ENCODE peak calls at places on chromosomes 1 and 21, in ten cellular contexts. D is fibroblast of mammary gland; P is NB4; X is AG09309; Y is vagina; H is IMR-90; Z is neural crest cell; T is HFF-Myc; J is CD4-positive, alpha-beta T cell; E is mucosa of descending colon. Q is an unnamed sample.

GRCh38 chr1:23177438-23178380 is 9.1 kb upstream of the LUZP1 start:
- DNase-seq in D (peak; percentile 62), P (peak; percentile 80), X (no peak), Y (no peak), H (peak; percentile 75), Z (peak; percentile 69), T (no peak), J (peak; percentile 9), E (peak; percentile 69), Q (peak; percentile 78)

GRCh38 chr1:66353207-66353606 is 180.7 kb upstream of the SGIP1 start:
- DNase-seq in D (no peak), P (no peak), X (no peak), Y (no peak), H (no peak), Z (peak; percentile 43), T (no peak), J (no peak), E (no peak), Q (no peak)

GRCh38 chr1:27049607-27050006 is 37.0 kb upstream of the TENT5B start:
- DNase-seq in D (no peak), P (peak; percentile 76), X (no peak), Y (no peak), H (no peak), Z (no peak), T (no peak), J (no peak), E (no peak), Q (peak; percentile 79)

GRCh38 chr1:202285908-202286307 is 55.8 kb downstream of the UBE2T start:
- DNase-seq in D (no peak), P (no peak), X (no peak), Y (no peak), H (no peak), Z (no peak), T (no peak), J (no peak), E (no peak), Q (no peak)

GRCh38 chr1:237300642-237301041 is 258.7 kb downstream of the RYR2 start:
- DNase-seq in D (no peak), P (no peak), X (no peak), Y (no peak), H (no peak), Z (no peak), T (no peak), J (no peak), E (no peak), Q (no peak)

GRCh38 chr1:116325922-116326321 is 47.1 kb upstream of the ATP1A1 start:
- DNase-seq in D (no peak), P (no peak), X (no peak), Y (no peak), H (no peak), Z (no peak), T (no peak), J (peak; percentile 53), E (no peak), Q (no peak)

GRCh38 chr1:152005360-152005912 is 11.8 kb upstream of the S100A10 start:
- DNase-seq in D (no peak), P (no peak), X (no peak), Y (no peak), H (no peak), Z (no peak), T (no peak), J (no peak), E (no peak), Q (no peak)

GRCh38 chr1:167916766-167917511 is 3.0 kb upstream of the ADCY10 start:
- DNase-seq in D (no peak), P (no peak), X (no peak), Y (no peak), H (no peak), Z (no peak), T (no peak), J (no peak), E (no peak), Q (no peak)

GRCh38 chr1:8116892-8117262 is 90.8 kb upstream of the ERRFI1 start:
- DNase-seq in D (peak; percentile 93), P (peak; percentile 52), X (no peak), Y (no peak), H (peak; percentile 93), Z (no peak), T (no peak), J (no peak), E (peak; percentile 39), Q (no peak)

GRCh38 chr1:230334447-230334837 is 91.7 kb downstream of the PGBD5 start:
- DNase-seq in D (no peak), P (no peak), X (no peak), Y (no peak), H (no peak), Z (no peak), T (no peak), J (no peak), E (no peak), Q (no peak)

GRCh38 chr1:17527036-17527914 is 12.2 kb upstream of the ARHGEF10L start:
- DNase-seq in D (peak; percentile 41), P (no peak), X (no peak), Y (no peak), H (peak; percentile 73), Z (no peak), T (no peak), J (no peak), E (peak; percentile 56), Q (no peak)

GRCh38 chr1:85049735-85050166 is 1.5 kb upstream of the MCOLN3 start:
- DNase-seq in D (no peak), P (no peak), X (no peak), Y (no peak), H (no peak), Z (no peak), T (no peak), J (no peak), E (no peak), Q (no peak)

GRCh38 chr1:85047144-85047471 is 1.2 kb downstream of the MCOLN3 start:
- DNase-seq in D (no peak), P (no peak), X (no peak), Y (no peak), H (no peak), Z (no peak), T (no peak), J (no peak), E (no peak), Q (no peak)

GRCh38 chr1:85047472-85048295 is 616 bp downstream of the MCOLN3 start:
- DNase-seq in D (no peak), P (no peak), X (no peak), Y (no peak), H (no peak), Z (peak; percentile 9), T (no peak), J (no peak), E (peak; percentile 8), Q (no peak)

GRCh38 chr1:85048296-85049064 is at the start of gene MCOLN3:
- DNase-seq in D (peak; percentile 11), P (no peak), X (no peak), Y (no peak), H (no peak), Z (peak; percentile 9), T (no peak), J (no peak), E (peak; percentile 53), Q (peak; percentile 16)
- TF ChIP-seq CTCF in D (no peak), P (no peak), X (no peak), Y (no peak), H (no peak), Z (no peak), T (no peak), J (no peak), E (no peak), Q (no peak)

DNA sequence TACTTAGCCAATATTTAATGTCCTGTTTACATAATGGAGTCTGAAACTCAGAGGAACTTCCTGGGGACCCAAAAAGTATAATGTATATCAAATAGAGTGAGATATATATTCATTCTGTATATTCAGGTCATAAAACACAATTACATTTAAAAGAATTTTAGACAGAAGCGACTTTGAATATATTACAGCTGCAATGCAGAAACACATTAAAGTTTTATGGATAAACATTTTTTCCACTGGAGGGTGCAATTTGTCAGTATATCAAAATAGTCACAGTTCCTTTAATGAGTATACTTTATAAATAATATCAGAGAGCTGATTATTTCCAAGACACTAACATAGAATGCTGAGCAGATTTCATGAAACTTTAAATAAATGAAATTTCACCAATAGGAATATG is 43.9 kb upstream of the CRB1 start:
- DNase-seq in D (no peak), P (no peak), X (no peak), Y (no peak), H (no peak), Z (no peak), T (no peak), J (no peak), E (no peak), Q (peak; percentile 37)
- TF ChIP-seq CTCF in D (peak; percentile 17), P (no peak), X (no peak), Y (no peak), H (peak; percentile 35), Z (peak; percentile 51), T (no peak), J (no peak), E (no peak), Q (peak; percentile 44)

DNA sequence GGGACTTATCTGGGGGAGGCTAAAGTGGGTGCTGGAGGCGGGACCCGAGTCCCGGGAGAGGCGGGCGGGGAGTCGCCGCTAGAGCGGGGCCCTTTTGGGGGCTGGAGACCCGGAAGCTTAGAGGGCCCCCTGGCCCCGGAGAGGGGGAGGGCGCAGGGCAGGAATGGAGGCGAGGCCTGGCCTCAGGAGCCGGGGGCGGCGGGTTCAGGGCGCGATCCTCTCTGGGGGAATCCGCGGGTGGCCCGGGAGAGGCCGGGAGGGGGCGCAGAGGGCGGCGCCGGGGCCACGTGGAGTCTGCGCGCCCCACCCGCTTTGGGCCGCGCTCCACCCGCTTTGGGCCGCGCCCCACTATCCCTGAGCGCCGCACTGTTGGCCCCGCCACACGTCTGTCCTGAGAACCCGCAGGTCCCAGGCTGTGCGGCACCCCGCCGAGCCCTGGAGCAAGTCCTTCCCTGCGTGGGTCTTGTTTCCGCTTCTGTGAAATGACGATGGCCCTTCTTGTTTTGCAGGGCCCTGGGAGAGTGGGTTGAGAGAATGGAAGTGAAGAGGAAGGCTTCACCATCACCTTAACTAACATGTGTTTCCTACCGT is 84.4 kb downstream of the NKAIN1 start:
- DNase-seq in D (peak; percentile 56), P (peak; percentile 88), X (no peak), Y (no peak), H (peak; percentile 32), Z (peak; percentile 59), T (no peak), J (peak; percentile 31), E (peak; percentile 79), Q (peak; percentile 68)
- TF ChIP-seq CTCF in D (no peak), P (no peak), X (peak; percentile 4), Y (peak; percentile 32), H (peak; percentile 28), Z (peak; percentile 43), T (peak; percentile 21), J (peak; percentile 35), E (no peak), Q (peak; percentile 32)

DNA sequence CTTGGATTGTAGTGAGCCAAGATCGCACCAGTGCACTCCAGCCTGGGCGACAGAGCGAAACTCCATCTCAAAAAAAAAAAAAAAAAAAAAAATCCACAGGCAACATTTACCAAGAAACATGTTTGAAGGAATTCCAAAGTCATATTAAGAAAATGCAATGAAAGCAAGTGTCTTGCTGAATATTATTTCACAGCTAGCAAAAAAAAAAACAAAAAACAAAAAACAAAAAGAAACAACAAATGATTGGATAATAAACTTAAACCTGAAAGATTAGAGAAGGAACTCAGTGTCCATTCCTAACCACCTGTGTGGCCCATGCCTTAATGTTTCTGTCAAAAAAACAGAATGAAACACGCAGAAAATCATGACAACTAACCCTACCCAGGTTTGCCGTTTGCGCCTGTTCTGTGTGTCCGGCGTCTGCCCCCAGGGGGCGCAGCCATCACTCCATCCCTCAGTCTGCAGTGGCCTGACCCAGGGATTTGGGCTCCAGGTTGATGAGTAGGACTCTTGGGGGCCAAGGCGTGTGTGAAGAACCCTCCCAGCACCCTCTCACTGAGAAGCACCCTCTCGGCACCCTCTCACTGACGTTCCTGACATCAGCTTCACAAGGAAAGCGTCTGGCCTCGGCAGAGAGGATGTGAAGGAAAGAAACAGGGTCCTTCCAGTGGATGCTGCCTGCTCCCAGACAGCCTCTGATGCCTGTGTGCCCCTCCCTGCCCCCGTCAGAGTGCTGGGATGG is 19.2 kb upstream of the PTTG1IP start:
- DNase-seq in D (peak; percentile 47), P (peak; percentile 75), X (no peak), Y (no peak), H (peak; percentile 19), Z (peak; percentile 67), T (no peak), J (peak; percentile 66), E (peak; percentile 84), Q (peak; percentile 76)
- TF ChIP-seq CTCF in D (peak; percentile 93), P (peak; percentile 96), X (peak; percentile 92), Y (peak; percentile 48), H (peak; percentile 73), Z (peak; percentile 81), T (peak; percentile 97), J (peak; percentile 94), E (peak; percentile 78), Q (peak; percentile 97)